ENCODE peak calls at places on chromosomes 11 and 22, in nine cellular contexts. One of them, this sample, is unnamed.

GRCh38 chr11:28547395-28547794 is 439.2 kb downstream of the METTL15 start:
- DNase-seq in thoracic aorta: no peak
- DNase-seq in GM12865: no peak
- DNase-seq in transverse colon: no peak
- DNase-seq in sigmoid colon: no peak
- DNase-seq in GM10248: no peak
- DNase-seq in GM06990: no peak
- DNase-seq in A549: no peak
- DNase-seq in AG04450: no peak
- DNase-seq in this sample: no peak

GRCh38 chr22:27022256-27022655 is 364.9 kb downstream of the MIAT start:
- DNase-seq in thoracic aorta: no peak
- DNase-seq in GM12865: no peak
- DNase-seq in transverse colon: no peak
- DNase-seq in sigmoid colon: no peak
- DNase-seq in GM10248: no peak
- DNase-seq in GM06990: no peak
- DNase-seq in A549: no peak
- DNase-seq in AG04450: no peak
- DNase-seq in this sample: no peak

GRCh38 chr11:108524422-108524821 is 26.2 kb upstream of the POGLUT3 start:
- DNase-seq in thoracic aorta: no peak
- DNase-seq in GM12865: no peak
- DNase-seq in transverse colon: no peak
- DNase-seq in sigmoid colon: no peak
- DNase-seq in GM10248: no peak
- DNase-seq in GM06990: no peak
- DNase-seq in A549: no peak
- DNase-seq in AG04450: no peak
- DNase-seq in this sample: no peak

GRCh38 chr11:86983071-86983488 is 27.9 kb upstream of the FZD4 start:
- DNase-seq in thoracic aorta: no peak
- DNase-seq in GM12865: no peak
- DNase-seq in transverse colon: no peak
- DNase-seq in sigmoid colon: no peak
- DNase-seq in GM10248: no peak
- DNase-seq in GM06990: no peak
- DNase-seq in A549: no peak
- DNase-seq in AG04450: no peak
- DNase-seq in this sample: no peak

GRCh38 chr22:41106122-41106968 is 14.0 kb downstream of the EP300 start:
- DNase-seq in thoracic aorta: no peak
- DNase-seq in GM12865: no peak
- DNase-seq in transverse colon: no peak
- DNase-seq in sigmoid colon: no peak
- DNase-seq in GM10248: no peak
- DNase-seq in GM06990: no peak
- DNase-seq in A549: peak; percentile 16
- DNase-seq in AG04450: no peak
- DNase-seq in this sample: no peak

GRCh38 chr11:94845622-94846021 is 77.5 kb downstream of the AMOTL1 start:
- DNase-seq in thoracic aorta: no peak
- DNase-seq in GM12865: no peak
- DNase-seq in transverse colon: no peak
- DNase-seq in sigmoid colon: peak; percentile 74
- DNase-seq in GM10248: no peak
- DNase-seq in GM06990: no peak
- DNase-seq in A549: peak; percentile 26
- DNase-seq in AG04450: peak; percentile 66
- DNase-seq in this sample: no peak

GRCh38 chr22:32920032-32920628 is 118.6 kb downstream of the TIMP3 start:
- DNase-seq in thoracic aorta: no peak
- DNase-seq in GM12865: no peak
- DNase-seq in transverse colon: peak; percentile 38
- DNase-seq in sigmoid colon: peak; percentile 84
- DNase-seq in GM10248: no peak
- DNase-seq in GM06990: no peak
- DNase-seq in A549: no peak
- DNase-seq in AG04450: peak; percentile 8
- DNase-seq in this sample: no peak

GRCh38 chr11:46050065-46050464 is 71.2 kb downstream of the PHF21A start:
- DNase-seq in thoracic aorta: peak; percentile 8
- DNase-seq in GM12865: no peak
- DNase-seq in transverse colon: peak; percentile 12
- DNase-seq in sigmoid colon: peak; percentile 70
- DNase-seq in GM10248: no peak
- DNase-seq in GM06990: no peak
- DNase-seq in A549: no peak
- DNase-seq in AG04450: peak; percentile 57
- DNase-seq in this sample: no peak

GRCh38 chr22:42621505-42622002 is 6.9 kb upstream of the POLDIP3 start:
- DNase-seq in thoracic aorta: no peak
- DNase-seq in GM12865: peak; percentile 68
- DNase-seq in transverse colon: peak; percentile 80
- DNase-seq in sigmoid colon: no peak
- DNase-seq in GM10248: peak; percentile 88
- DNase-seq in GM06990: peak; percentile 60
- DNase-seq in A549: peak; percentile 64
- DNase-seq in AG04450: no peak
- DNase-seq in this sample: peak; percentile 91

GRCh38 chr22:25760294-25760693 is 18.3 kb downstream of the MYO18B start:
- DNase-seq in thoracic aorta: no peak
- DNase-seq in GM12865: no peak
- DNase-seq in transverse colon: no peak
- DNase-seq in sigmoid colon: no peak
- DNase-seq in GM10248: no peak
- DNase-seq in GM06990: no peak
- DNase-seq in A549: no peak
- DNase-seq in AG04450: no peak
- DNase-seq in this sample: no peak

GRCh38 chr11:129248618-129249017 is 56.5 kb upstream of the ARHGAP32 start:
- DNase-seq in thoracic aorta: no peak
- DNase-seq in GM12865: no peak
- DNase-seq in transverse colon: no peak
- DNase-seq in sigmoid colon: no peak
- DNase-seq in GM10248: no peak
- DNase-seq in GM06990: no peak
- DNase-seq in A549: peak; percentile 49
- DNase-seq in AG04450: peak; percentile 21
- DNase-seq in this sample: no peak

GRCh38 chr11:6927030-6927617 is 898 bp downstream of the ZNF215 start:
- DNase-seq in thoracic aorta: no peak
- DNase-seq in GM12865: peak; percentile 72
- DNase-seq in transverse colon: peak; percentile 33
- DNase-seq in sigmoid colon: no peak
- DNase-seq in GM10248: peak; percentile 43
- DNase-seq in GM06990: peak; percentile 70
- DNase-seq in A549: no peak
- DNase-seq in AG04450: no peak
- DNase-seq in this sample: peak; percentile 42

GRCh38 chr11:66082936-66083698 is 13.0 kb downstream of the PACS1 start:
- DNase-seq in thoracic aorta: no peak
- DNase-seq in GM12865: no peak
- DNase-seq in transverse colon: no peak
- DNase-seq in sigmoid colon: no peak
- DNase-seq in GM10248: no peak
- DNase-seq in GM06990: no peak
- DNase-seq in A549: no peak
- DNase-seq in AG04450: no peak
- DNase-seq in this sample: no peak

GRCh38 chr11:119121008-119121810 is at the start of gene HINFP:
- DNase-seq in thoracic aorta: peak; percentile 99
- DNase-seq in GM12865: peak; percentile 100
- DNase-seq in transverse colon: peak; percentile 100
- DNase-seq in sigmoid colon: peak; percentile 100
- DNase-seq in GM10248: peak; percentile 99
- DNase-seq in GM06990: peak; percentile 100
- DNase-seq in A549: peak; percentile 98
- DNase-seq in AG04450: peak; percentile 97
- DNase-seq in this sample: peak; percentile 97

GRCh38 chr11:116981216-116981887 is 116.9 kb downstream of the SIK3 start:
- DNase-seq in thoracic aorta: no peak
- DNase-seq in GM12865: no peak
- DNase-seq in transverse colon: no peak
- DNase-seq in sigmoid colon: no peak
- DNase-seq in GM10248: no peak
- DNase-seq in GM06990: no peak
- DNase-seq in A549: no peak
- DNase-seq in AG04450: no peak
- DNase-seq in this sample: no peak

GRCh38 chr11:2884424-2884815 is 1.2 kb downstream of the CDKN1C start:
- DNase-seq in thoracic aorta: no peak
- DNase-seq in GM12865: no peak
- DNase-seq in transverse colon: peak; percentile 53
- DNase-seq in sigmoid colon: peak; percentile 88
- DNase-seq in GM10248: no peak
- DNase-seq in GM06990: no peak
- DNase-seq in A549: no peak
- DNase-seq in AG04450: no peak
- DNase-seq in this sample: no peak

GRCh38 chr22:45240137-45240809 is 421 bp downstream of the KIAA0930 start:
- DNase-seq in thoracic aorta: no peak
- DNase-seq in GM12865: peak; percentile 37
- DNase-seq in transverse colon: peak; percentile 35
- DNase-seq in sigmoid colon: no peak
- DNase-seq in GM10248: no peak
- DNase-seq in GM06990: peak; percentile 57
- DNase-seq in A549: no peak
- DNase-seq in AG04450: no peak
- DNase-seq in this sample: no peak

GRCh38 chr11:86244063-86244521 is 461 bp upstream of the EED start:
- DNase-seq in thoracic aorta: peak; percentile 38
- DNase-seq in GM12865: peak; percentile 95
- DNase-seq in transverse colon: peak; percentile 91
- DNase-seq in sigmoid colon: peak; percentile 94
- DNase-seq in GM10248: peak; percentile 86
- DNase-seq in GM06990: peak; percentile 89
- DNase-seq in A549: peak; percentile 91
- DNase-seq in AG04450: peak; percentile 67
- DNase-seq in this sample: peak; percentile 86

GRCh38 chr11:9095421-9095820 is 4.0 kb upstream of the SCUBE2 start:
- DNase-seq in thoracic aorta: no peak
- DNase-seq in GM12865: peak; percentile 15
- DNase-seq in transverse colon: peak; percentile 15
- DNase-seq in sigmoid colon: no peak
- DNase-seq in GM10248: no peak
- DNase-seq in GM06990: no peak
- DNase-seq in A549: no peak
- DNase-seq in AG04450: no peak
- DNase-seq in this sample: no peak
- TF ChIP-seq CTCF in thoracic aorta: no peak
- TF ChIP-seq CTCF in GM12865: peak; percentile 25
- TF ChIP-seq CTCF in transverse colon: peak; percentile 7
- TF ChIP-seq CTCF in sigmoid colon: no peak
- TF ChIP-seq CTCF in GM10248: peak; percentile 27
- TF ChIP-seq CTCF in GM06990: peak; percentile 47
- TF ChIP-seq CTCF in A549: peak; percentile 11
- TF ChIP-seq CTCF in AG04450: no peak
- TF ChIP-seq CTCF in this sample: peak; percentile 58

GRCh38 chr22:36104435-36104834 is 56.1 kb downstream of the APOL3 start:
- DNase-seq in thoracic aorta: no peak
- DNase-seq in GM12865: no peak
- DNase-seq in transverse colon: no peak
- DNase-seq in sigmoid colon: peak; percentile 27
- DNase-seq in GM10248: no peak
- DNase-seq in GM06990: no peak
- DNase-seq in A549: no peak
- DNase-seq in AG04450: no peak
- DNase-seq in this sample: no peak
- TF ChIP-seq CTCF in thoracic aorta: no peak
- TF ChIP-seq CTCF in GM12865: no peak
- TF ChIP-seq CTCF in transverse colon: no peak
- TF ChIP-seq CTCF in sigmoid colon: no peak
- TF ChIP-seq CTCF in GM10248: no peak
- TF ChIP-seq CTCF in GM06990: no peak
- TF ChIP-seq CTCF in A549: no peak
- TF ChIP-seq CTCF in AG04450: no peak
- TF ChIP-seq CTCF in this sample: no peak

DNA sequence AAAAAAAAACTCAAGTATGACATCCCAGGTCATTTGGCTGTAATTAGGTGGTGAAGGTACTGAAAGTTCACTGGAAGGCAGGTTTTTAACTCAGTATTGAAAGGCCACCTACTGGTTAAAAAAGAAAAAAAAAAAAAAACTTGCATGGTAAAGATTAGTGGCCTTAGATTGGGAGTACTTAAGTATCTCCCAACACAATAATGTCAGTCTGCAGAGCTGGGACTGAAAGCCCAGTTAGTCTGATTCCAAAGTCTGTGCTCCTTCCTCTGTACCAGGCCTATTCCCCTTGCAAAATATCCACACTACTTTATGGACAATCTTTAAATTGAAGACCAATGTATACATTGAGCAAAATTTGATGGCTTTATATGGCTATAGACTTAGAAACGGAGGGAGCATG is 85.5 kb downstream of the NOX4 start:
- DNase-seq in thoracic aorta: no peak
- DNase-seq in GM12865: no peak
- DNase-seq in transverse colon: no peak
- DNase-seq in sigmoid colon: no peak
- DNase-seq in GM10248: no peak
- DNase-seq in GM06990: no peak
- DNase-seq in A549: peak; percentile 1
- DNase-seq in AG04450: no peak
- DNase-seq in this sample: no peak
- TF ChIP-seq CTCF in thoracic aorta: no peak
- TF ChIP-seq CTCF in GM12865: no peak
- TF ChIP-seq CTCF in transverse colon: no peak
- TF ChIP-seq CTCF in sigmoid colon: no peak
- TF ChIP-seq CTCF in GM10248: no peak
- TF ChIP-seq CTCF in GM06990: no peak
- TF ChIP-seq CTCF in A549: no peak
- TF ChIP-seq CTCF in AG04450: peak; percentile 24
- TF ChIP-seq CTCF in this sample: no peak

DNA sequence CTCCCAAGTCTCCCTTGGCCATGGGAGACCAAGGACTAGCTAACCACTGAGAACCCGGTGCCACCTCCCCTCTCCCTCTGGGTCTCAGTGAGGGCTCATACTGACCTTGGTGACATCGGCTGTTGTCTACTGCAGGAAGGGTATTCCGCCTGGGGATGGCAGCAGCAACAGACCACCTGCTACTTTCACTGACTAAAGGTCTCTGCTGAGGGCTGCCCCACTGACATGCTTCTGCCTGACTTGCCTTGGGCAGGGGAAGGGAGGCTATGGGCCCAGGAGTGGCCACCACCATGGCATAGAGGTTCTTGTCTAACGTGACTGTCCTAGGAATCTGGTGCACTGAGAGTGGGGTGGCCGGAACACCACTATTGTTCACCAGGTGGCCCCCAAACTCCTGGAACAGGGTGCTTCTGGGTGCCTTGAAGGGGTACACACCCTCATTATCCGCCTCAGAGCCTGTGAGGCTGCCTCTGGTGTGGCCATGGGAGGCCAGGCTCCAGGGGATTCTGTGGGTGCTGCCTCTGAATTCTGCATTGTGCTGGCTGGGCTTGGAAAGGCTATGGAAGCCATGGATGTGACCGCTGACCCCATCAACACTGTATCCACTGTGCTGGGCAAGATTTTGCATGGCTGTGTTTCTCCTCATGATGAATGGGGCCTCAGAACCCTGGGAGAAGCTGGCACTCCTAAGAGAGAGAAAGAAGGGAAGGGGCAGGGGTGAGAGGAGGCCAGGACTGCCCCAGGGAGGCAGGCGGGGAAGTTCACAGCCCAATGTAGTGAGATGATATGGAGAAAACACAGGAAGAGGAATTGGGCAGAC is 38.3 kb downstream of the GAB4 start:
- DNase-seq in thoracic aorta: no peak
- DNase-seq in GM12865: no peak
- DNase-seq in transverse colon: no peak
- DNase-seq in sigmoid colon: no peak
- DNase-seq in GM10248: no peak
- DNase-seq in GM06990: no peak
- DNase-seq in A549: no peak
- DNase-seq in AG04450: no peak
- DNase-seq in this sample: no peak
- TF ChIP-seq CTCF in thoracic aorta: no peak
- TF ChIP-seq CTCF in GM12865: no peak
- TF ChIP-seq CTCF in transverse colon: no peak
- TF ChIP-seq CTCF in sigmoid colon: no peak
- TF ChIP-seq CTCF in GM10248: no peak
- TF ChIP-seq CTCF in GM06990: no peak
- TF ChIP-seq CTCF in A549: no peak
- TF ChIP-seq CTCF in AG04450: no peak
- TF ChIP-seq CTCF in this sample: no peak